ENCODE peak calls at places on chromosomes 11 and 22, in four cellular contexts. One of them, this sample, is unnamed.

GRCh38 chr11:104124979-104125378 is 39.0 kb downstream of the PDGFD start:
- DNase-seq in GM12878: peak; percentile 3
- DNase-seq in K562: no peak
- DNase-seq in HepG2: no peak
- DNase-seq in this sample: no peak

GRCh38 chr22:36194971-36195370 is 6.6 kb downstream of the APOL4 start:
- DNase-seq in GM12878: no peak
- DNase-seq in K562: no peak
- DNase-seq in HepG2: peak; percentile 40
- DNase-seq in this sample: peak; percentile 73

GRCh38 chr11:64810891-64811272 is 531 bp upstream of the MEN1 start:
- DNase-seq in GM12878: no peak
- DNase-seq in K562: no peak
- DNase-seq in HepG2: peak; percentile 77
- DNase-seq in this sample: peak; percentile 30

GRCh38 chr11:123841189-123841588 is 35.0 kb upstream of the OR6M1 start:
- DNase-seq in GM12878: no peak
- DNase-seq in K562: no peak
- DNase-seq in HepG2: no peak
- DNase-seq in this sample: no peak

GRCh38 chr11:70299636-70300035 is 29.1 kb downstream of the PPFIA1 start:
- DNase-seq in GM12878: no peak
- DNase-seq in K562: no peak
- DNase-seq in HepG2: no peak
- DNase-seq in this sample: no peak

GRCh38 chr11:106565326-106565725 is 452.9 kb downstream of the GUCY1A2 start:
- DNase-seq in GM12878: no peak
- DNase-seq in K562: no peak
- DNase-seq in HepG2: no peak
- DNase-seq in this sample: no peak

GRCh38 chr11:35887737-35888136 is 56.1 kb upstream of the LDLRAD3 start:
- DNase-seq in GM12878: no peak
- DNase-seq in K562: no peak
- DNase-seq in HepG2: no peak
- DNase-seq in this sample: no peak

GRCh38 chr22:19728836-19729235 is 5.5 kb downstream of the GP1BB start:
- DNase-seq in GM12878: no peak
- DNase-seq in K562: no peak
- DNase-seq in HepG2: no peak
- DNase-seq in this sample: no peak

GRCh38 chr22:48188211-48188845 is 1425.9 kb downstream of the TBC1D22A start:
- DNase-seq in GM12878: no peak
- DNase-seq in K562: peak; percentile 24
- DNase-seq in HepG2: no peak
- DNase-seq in this sample: no peak

GRCh38 chr11:17405232-17406005 is 17.0 kb upstream of the KCNJ11 start:
- DNase-seq in GM12878: no peak
- DNase-seq in K562: no peak
- DNase-seq in HepG2: peak; percentile 37
- DNase-seq in this sample: peak; percentile 46

GRCh38 chr22:50310209-50310722 is 2.8 kb upstream of the PLXNB2 start:
- DNase-seq in GM12878: no peak
- DNase-seq in K562: no peak
- DNase-seq in HepG2: peak; percentile 69
- DNase-seq in this sample: no peak
- TF ChIP-seq ETV6 in GM12878: no peak
- TF ChIP-seq ETV6 in K562: no peak
- TF ChIP-seq ETV6 in HepG2: no peak
- TF ChIP-seq ETV6 in this sample: no peak

GRCh38 chr11:86673872-86674750 is 1.7 kb upstream of the ME3 start:
- DNase-seq in GM12878: no peak
- DNase-seq in K562: no peak
- DNase-seq in HepG2: no peak
- DNase-seq in this sample: no peak
- TF ChIP-seq ETV6 in GM12878: no peak
- TF ChIP-seq ETV6 in K562: no peak
- TF ChIP-seq ETV6 in HepG2: no peak
- TF ChIP-seq ETV6 in this sample: no peak

DNA sequence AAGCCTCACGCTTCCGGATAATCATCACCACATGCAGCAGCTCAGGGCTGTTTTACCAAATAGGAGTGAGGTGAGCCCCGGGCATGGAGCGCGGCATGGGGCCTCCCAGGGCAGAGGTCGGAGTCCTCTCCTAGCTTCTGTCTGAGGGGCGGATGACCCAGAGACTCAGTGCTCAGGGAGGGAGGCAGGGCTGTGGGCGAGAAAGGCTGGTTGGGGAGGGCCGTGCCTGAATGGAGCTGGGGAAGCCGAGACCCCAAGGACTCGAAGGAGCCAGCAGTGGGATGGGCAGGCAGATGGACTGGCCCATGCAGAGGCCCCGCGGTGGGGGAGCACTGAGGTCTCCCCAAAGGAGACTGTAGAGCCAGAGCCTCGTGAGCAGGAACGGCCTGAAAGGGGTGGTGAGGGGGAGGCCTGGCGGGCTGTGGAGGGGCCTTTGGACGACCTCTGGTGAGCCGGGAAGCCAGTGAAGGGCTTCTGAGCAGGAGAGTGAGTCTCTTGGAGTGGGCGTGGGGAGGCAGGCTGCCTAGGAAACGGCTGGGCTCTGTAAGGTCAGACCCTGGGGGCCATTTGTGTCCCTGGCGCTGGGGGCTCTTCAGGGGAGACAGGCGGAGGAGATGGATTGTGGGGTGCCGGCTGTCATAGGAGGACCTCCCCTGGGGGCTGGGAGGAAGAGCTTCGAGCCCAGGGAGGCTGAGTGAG is 24.6 kb upstream of the PANX2 start:
- DNase-seq in GM12878: no peak
- DNase-seq in K562: no peak
- DNase-seq in HepG2: no peak
- DNase-seq in this sample: no peak
- TF ChIP-seq ETV6 in GM12878: no peak
- TF ChIP-seq ETV6 in K562: no peak
- TF ChIP-seq ETV6 in HepG2: no peak
- TF ChIP-seq ETV6 in this sample: no peak

DNA sequence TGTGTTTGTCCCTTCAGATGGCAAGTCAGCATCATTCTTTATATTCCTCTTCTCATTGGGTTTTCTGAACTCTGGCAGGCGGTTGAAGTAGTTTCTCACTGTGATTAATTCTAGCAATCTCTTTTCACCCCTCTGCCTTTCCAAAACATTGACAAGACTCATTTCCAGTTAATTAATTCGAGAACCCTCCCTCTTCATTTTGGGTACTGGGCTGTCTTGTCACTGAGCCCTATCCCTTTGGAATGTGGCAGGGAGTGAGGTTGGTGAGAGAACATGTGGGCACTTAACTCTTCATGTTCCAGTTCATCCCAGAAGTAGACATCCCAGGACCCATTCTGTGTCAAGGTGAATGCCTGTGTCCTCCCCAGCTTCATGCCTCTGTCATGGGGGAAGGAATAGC is 133.0 kb downstream of the WNT7B start:
- DNase-seq in GM12878: no peak
- DNase-seq in K562: no peak
- DNase-seq in HepG2: no peak
- DNase-seq in this sample: no peak
- TF ChIP-seq ETV6 in GM12878: no peak
- TF ChIP-seq ETV6 in K562: no peak
- TF ChIP-seq ETV6 in HepG2: no peak
- TF ChIP-seq ETV6 in this sample: no peak

DNA sequence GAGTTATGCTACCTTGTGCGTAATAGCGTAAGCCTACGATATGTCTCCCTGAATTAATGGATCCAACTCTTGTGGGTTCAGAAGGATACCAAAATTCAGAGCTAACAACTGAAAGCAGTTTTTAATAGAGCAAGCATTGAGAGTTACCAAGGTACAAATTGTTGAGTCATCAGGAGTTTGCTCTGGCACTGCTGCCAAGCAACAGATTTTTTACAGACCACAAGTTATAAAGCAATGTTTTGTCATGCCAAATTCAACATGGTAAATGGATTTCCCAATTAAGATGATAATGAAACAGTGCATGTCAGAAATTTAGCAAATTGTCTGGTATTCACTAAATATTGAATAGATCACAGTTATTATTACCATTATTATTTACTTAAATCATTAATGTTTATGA is 295.6 kb downstream of the NELL1 start:
- DNase-seq in GM12878: no peak
- DNase-seq in K562: no peak
- DNase-seq in HepG2: no peak
- DNase-seq in this sample: no peak
- TF ChIP-seq ETV6 in GM12878: no peak
- TF ChIP-seq ETV6 in K562: no peak
- TF ChIP-seq ETV6 in HepG2: no peak
- TF ChIP-seq ETV6 in this sample: no peak